ENCODE peak calls at places on chromosomes 11 and 22, in four cellular contexts. H, X, I and A are unnamed samples.

GRCh38 chr22:45838257-45838891 is 138.6 kb downstream of the WNT7B start:
- DNase-seq in H (no peak), X (no peak), I (no peak), A (no peak)

GRCh38 chr22:39296981-39297489 is 22.4 kb downstream of the RPL3 start:
- DNase-seq in H (no peak), X (no peak), I (no peak), A (no peak)

GRCh38 chr11:50246699-50247098 is 214.0 kb downstream of the OR4C45 start:
- DNase-seq in H (no peak), X (no peak), I (no peak), A (no peak)

GRCh38 chr11:64038500-64038899 is 2.8 kb downstream of the FLRT1 start:
- DNase-seq in H (no peak), X (no peak), I (no peak), A (no peak)

GRCh38 chr11:3021125-3021524 is 29.0 kb upstream of the NAP1L4 start:
- DNase-seq in H (no peak), X (no peak), I (peak; percentile 45), A (peak; percentile 16)

GRCh38 chr11:89381094-89381493 is 110.1 kb downstream of the NOX4 start:
- DNase-seq in H (no peak), X (no peak), I (no peak), A (peak; percentile 98)

GRCh38 chr11:120214581-120214980 is 3.7 kb downstream of the OAF start:
- DNase-seq in H (no peak), X (no peak), I (no peak), A (no peak)

GRCh38 chr22:30262917-30263741 is 3.5 kb downstream of the OSM start:
- DNase-seq in H (no peak), X (peak; percentile 98), I (peak; percentile 78), A (peak; percentile 61)

GRCh38 chr22:37784829-37785495 is 22.8 kb upstream of the GCAT start:
- DNase-seq in H (no peak), X (no peak), I (no peak), A (no peak)

GRCh38 chr11:18203723-18204122 is 31.1 kb downstream of the MRGPRX4 start:
- DNase-seq in H (no peak), X (peak; percentile 58), I (peak; percentile 33), A (peak; percentile 14)

GRCh38 chr11:69280451-69280850 is 13.5 kb upstream of the MYEOV start:
- DNase-seq in H (no peak), X (no peak), I (no peak), A (peak; percentile 27)

GRCh38 chr11:132186193-132186592 is 815.8 kb downstream of the NTM start:
- DNase-seq in H (no peak), X (no peak), I (no peak), A (no peak)

DNA sequence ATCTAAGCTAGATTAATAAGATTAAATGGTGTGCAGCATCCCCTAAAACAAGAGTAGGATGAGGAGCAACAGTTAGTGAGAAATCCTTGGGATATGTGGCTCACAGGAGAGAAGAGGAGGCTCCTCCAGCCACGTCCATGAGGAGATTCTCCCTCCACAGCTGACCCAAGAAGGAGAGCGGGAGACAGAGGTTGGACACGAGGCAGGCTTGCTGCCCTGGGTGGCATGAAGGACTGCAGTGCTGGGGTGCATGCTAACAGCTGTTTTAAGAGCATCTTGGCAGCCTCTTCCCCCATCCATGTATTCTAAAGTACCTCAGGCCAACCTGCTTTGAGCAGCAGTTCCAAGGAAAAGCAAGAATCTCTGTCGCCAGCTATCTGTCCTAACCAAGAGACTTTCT is 284.4 kb upstream of the B3GAT1 start:
- DNase-seq in H (no peak), X (no peak), I (no peak), A (no peak)
- TF ChIP-seq CHD1 in H (no peak), X (no peak), I (no peak), A (no peak)

DNA sequence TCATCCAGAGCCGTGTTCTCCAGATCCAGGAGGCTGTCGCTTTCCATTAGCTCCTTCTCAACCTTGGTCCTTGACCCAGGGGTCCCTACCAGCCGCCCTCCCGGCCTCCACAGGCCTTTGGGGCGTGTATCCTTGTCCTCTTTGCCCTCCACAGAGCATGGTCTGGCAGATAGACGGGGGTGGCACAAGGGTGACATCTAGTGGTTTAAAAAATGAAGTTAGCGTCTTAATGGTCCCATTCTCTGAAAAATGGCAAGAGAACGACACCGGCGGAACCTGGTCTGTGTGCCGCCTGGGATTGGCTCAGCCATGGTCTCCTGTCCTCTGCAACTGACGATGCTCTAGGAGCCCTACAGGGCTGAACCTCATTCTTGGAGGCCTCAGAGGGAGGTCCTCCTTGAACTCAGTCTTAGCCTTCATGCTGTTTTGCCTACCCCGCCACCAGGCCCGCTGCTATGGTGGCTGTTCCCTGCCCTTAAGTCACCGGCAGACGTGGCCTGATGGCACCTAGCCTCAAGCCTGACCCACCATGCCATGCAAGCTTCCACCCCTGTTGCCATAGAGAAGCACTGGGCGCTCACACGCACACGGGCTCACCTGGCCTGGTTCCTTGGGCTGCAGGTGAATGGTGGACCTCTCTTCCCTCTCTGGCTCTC is 152.1 kb upstream of the SYN3 start:
- DNase-seq in H (no peak), X (peak; percentile 66), I (peak; percentile 41), A (peak; percentile 9)
- TF ChIP-seq CTCF in H (peak; percentile 70), X (peak; percentile 22), I (peak; percentile 50), A (peak; percentile 48)

GRCh38 chr11:15493066-15493465 is 378.3 kb downstream of the INSC start:
- DNase-seq in H (no peak), X (no peak), I (no peak), A (peak; percentile 2)

GRCh38 chr11:15485432-15485831 is 370.7 kb downstream of the INSC start:
- DNase-seq in H (no peak), X (no peak), I (no peak), A (no peak)

GRCh38 chr11:15493921-15494630 is 379.4 kb downstream of the INSC start:
- DNase-seq in H (no peak), X (no peak), I (no peak), A (no peak)

GRCh38 chr11:15489281-15489680 is 374.6 kb downstream of the INSC start:
- DNase-seq in H (no peak), X (no peak), I (no peak), A (no peak)

DNA sequence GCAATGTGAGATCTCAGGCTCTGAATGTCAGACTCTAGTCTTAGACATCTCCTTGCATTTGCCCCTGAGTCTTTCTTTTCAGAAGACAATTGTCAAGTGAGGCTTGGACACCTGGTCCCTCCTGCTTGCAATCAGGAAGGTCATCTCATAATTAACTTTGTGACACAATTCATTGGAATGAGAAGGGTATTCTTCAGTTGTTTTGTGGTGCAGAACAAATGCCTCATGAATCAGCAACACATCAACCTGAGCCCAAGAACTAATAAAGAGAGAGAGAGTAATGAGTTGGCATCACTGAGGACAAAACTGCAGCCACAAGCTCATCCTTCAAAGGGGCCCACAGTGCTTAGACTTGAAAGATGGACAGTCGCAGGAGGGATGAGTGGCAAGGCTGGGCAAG is 375.8 kb downstream of the INSC start:
- DNase-seq in H (no peak), X (no peak), I (no peak), A (no peak)
- TF ChIP-seq CHD1 in H (no peak), X (no peak), I (no peak), A (no peak)

DNA sequence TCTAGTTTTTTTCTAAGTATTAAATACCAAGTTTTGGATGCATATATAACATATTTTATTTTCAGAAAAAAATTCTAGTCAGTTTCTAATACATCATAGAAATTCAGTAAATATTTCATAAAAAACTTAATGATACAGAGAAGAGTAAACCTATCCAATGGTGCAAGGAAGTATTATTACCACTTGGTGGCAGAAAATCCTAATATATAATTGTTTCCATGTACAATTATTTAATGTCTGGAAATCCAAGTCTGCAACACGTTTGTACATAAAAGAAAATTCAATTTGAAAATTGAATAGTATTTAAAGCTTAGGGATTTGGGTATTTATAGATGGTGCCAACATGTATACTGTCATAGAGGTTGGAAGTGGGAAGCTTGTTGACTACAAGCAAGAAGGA is 127.0 kb downstream of the TRPC6 start:
- DNase-seq in H (no peak), X (no peak), I (no peak), A (peak; percentile 52)
- TF ChIP-seq CTCF in H (no peak), X (no peak), I (no peak), A (peak; percentile 68)

DNA sequence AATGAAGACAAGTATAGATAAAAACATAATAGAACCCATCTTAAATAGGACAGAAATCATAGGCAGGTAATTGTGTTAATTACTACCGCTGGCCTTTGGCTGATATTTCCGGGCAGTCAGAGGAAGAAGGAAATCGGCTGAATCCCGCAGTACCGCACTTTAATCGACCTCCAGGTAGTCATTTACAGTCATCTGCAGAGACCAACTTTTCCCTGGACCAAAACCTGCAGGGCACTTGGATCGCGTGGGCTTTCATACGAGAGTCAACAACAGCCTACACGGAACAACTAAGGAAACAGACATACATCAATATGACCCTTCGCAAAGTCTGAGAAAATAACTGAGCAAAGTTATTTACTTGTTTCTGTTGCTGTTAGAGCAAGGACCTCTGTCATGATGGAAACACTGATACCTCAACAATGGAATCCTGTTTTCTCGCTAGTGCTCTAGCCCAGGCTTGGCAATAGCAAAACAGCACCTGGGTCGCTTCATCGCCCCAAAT is 675 bp downstream of the KBTBD3 start:
- DNase-seq in H (no peak), X (no peak), I (peak; percentile 27), A (no peak)
- TF ChIP-seq CHD1 in H (no peak), X (no peak), I (no peak), A (no peak)

GRCh38 chr11:978073-978720 is 52.5 kb downstream of the AP2A2 start:
- DNase-seq in H (no peak), X (no peak), I (no peak), A (no peak)

GRCh38 chr11:978781-979180 is 53.1 kb downstream of the AP2A2 start:
- DNase-seq in H (no peak), X (no peak), I (no peak), A (no peak)

GRCh38 chr11:976431-977160 is 50.9 kb downstream of the AP2A2 start:
- DNase-seq in H (no peak), X (no peak), I (no peak), A (no peak)

GRCh38 chr11:973237-973636 is 47.6 kb downstream of the AP2A2 start:
- DNase-seq in H (no peak), X (no peak), I (no peak), A (no peak)

DNA sequence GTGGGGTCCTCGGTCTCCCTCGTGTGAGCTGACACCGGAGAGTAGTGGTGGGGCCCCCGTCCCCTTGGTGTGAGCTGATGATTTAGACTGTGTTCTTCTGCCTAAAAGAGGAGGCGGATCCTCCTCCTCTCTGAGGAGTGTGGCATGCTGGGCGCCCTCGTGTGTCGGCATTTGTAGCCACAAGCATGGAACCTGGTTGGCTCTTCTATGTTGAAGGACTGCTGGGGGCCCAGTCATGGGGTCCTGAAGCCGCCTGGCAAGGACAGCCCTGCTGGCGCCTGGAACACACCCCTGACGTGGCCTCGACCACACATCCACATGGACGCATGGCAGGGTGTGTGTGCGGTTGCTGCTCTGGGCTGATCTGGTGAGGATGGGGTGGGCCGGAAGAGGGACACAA is 50.2 kb downstream of the AP2A2 start:
- DNase-seq in H (no peak), X (peak; percentile 69), I (peak; percentile 38), A (peak; percentile 52)
- TF ChIP-seq CTCF in H (no peak), X (peak; percentile 73), I (peak; percentile 35), A (peak; percentile 50)

DNA sequence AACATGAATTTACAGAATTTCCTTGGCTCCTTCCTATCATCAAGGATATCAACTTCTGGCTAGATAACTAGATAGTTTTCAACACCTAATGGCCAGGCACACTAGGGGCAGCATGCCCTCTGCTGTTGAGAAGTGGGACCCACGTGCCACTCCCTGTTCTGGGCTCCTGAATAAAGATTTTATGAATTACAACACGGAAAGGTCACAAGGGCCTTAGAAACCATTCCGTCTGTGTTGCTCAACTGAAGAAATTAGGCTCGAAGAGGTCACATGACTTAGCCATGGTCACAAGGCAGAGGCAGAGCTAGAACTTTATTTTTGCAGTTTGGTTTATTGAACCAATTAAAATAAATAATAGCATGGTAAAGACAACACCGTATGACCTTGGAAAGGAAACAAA is 36.0 kb downstream of the PRCP start:
- DNase-seq in H (no peak), X (no peak), I (peak; percentile 50), A (peak; percentile 41)
- TF ChIP-seq CHD1 in H (no peak), X (no peak), I (no peak), A (no peak)